ENCODE peak calls at places on chromosomes 13 and 19, in six cellular contexts. V is GM04504; C is stimulated activated CD4-positive, alpha-beta T cell treated with anti-CD3 and anti-CD28 coated beads, Interleukin-12 subunit alpha, Interleukin-12 subunit beta, amount 100 ng/mL, for 4 hours; W is fibroblast of lung; G is glutamatergic neuron; N is ovary. O is an unnamed sample.

GRCh38 chr19:2800506-2800905 is 15.2 kb downstream of the THOP1 start:
- DNase-seq in V (no peak), C (no peak), W (no peak), G (no peak), N (no peak), O (no peak)

GRCh38 chr13:75418997-75419396 is 63.0 kb downstream of the TBC1D4 start:
- DNase-seq in V (no peak), C (no peak), W (no peak), G (no peak), N (no peak), O (no peak)

GRCh38 chr19:54081032-54081431 is at the start of gene TARM1:
- DNase-seq in V (no peak), C (no peak), W (no peak), G (no peak), N (no peak), O (no peak)

GRCh38 chr19:13016628-13017305 is 21.5 kb downstream of the NFIX start:
- DNase-seq in V (no peak), C (no peak), W (no peak), G (no peak), N (no peak), O (no peak)

GRCh38 chr19:50210425-50210824 is 7.0 kb downstream of the MYH14 start:
- DNase-seq in V (no peak), C (no peak), W (no peak), G (no peak), N (no peak), O (no peak)

GRCh38 chr19:51460164-51460992 is 2.1 kb upstream of the SIGLEC8 start:
- DNase-seq in V (no peak), C (no peak), W (no peak), G (no peak), N (no peak), O (no peak)

GRCh38 chr13:19161308-19161707 is 20.3 kb downstream of the TUBA3C start:
- DNase-seq in V (no peak), C (no peak), W (no peak), G (no peak), N (no peak), O (no peak)

GRCh38 chr13:40563350-40564125 is 102.9 kb downstream of the FOXO1 start:
- DNase-seq in V (no peak), C (no peak), W (no peak), G (no peak), N (no peak), O (no peak)

GRCh38 chr13:38309397-38309796 is 40.3 kb upstream of the UFM1 start:
- DNase-seq in V (no peak), C (no peak), W (no peak), G (no peak), N (no peak), O (no peak)

GRCh38 chr19:8512115-8512967 is 1.6 kb downstream of the ZNF414 start:
- DNase-seq in V (no peak), C (no peak), W (no peak), G (no peak), N (no peak), O (no peak)

GRCh38 chr19:39211731-39212376 is 7.8 kb upstream of the SYCN start:
- DNase-seq in V (no peak), C (no peak), W (no peak), G (no peak), N (no peak), O (no peak)

GRCh38 chr19:48303367-48303766 is 22.0 kb upstream of the EMP3 start:
- DNase-seq in V (no peak), C (no peak), W (no peak), G (no peak), N (no peak), O (no peak)

GRCh38 chr13:77918391-77919261 is at the start of gene EDNRB:
- DNase-seq in V (no peak), C (no peak), W (peak), G (peak), N (peak), O (peak)

GRCh38 chr13:52686381-52686780 is 33.7 kb downstream of the SUGT1 start:
- DNase-seq in V (no peak), C (no peak), W (peak), G (no peak), N (no peak), O (no peak)

GRCh38 chr19:7611541-7612279 is 16.0 kb downstream of the CAMSAP3 start:
- DNase-seq in V (no peak), C (no peak), W (no peak), G (no peak), N (no peak), O (no peak)

GRCh38 chr19:35566738-35567137 is 3.3 kb upstream of the ATP4A start:
- DNase-seq in V (no peak), C (no peak), W (no peak), G (no peak), N (no peak), O (no peak)

GRCh38 chr13:113124211-113125025 is 1.8 kb downstream of the F10 start:
- DNase-seq in V (no peak), C (no peak), W (no peak), G (peak), N (peak), O (no peak)

O was measured in endothelial cell.